ENCODE peak calls at places on chromosome 9, in six cellular contexts. One of them, this sample, is unnamed.

GRCh38 chr9:81053298-81054025 is 635.9 kb downstream of the TLE1 start:
- DNase-seq in T-helper 17 cell: no peak
- DNase-seq in CD4-positive, alpha-beta T cell: no peak
- DNase-seq in EL: no peak
- DNase-seq in activated CD4-positive, alpha-beta T cell treated with anti-CD3 and anti-CD28 coated beads, Interleukin-2, amount 50 U/mL, for 1 hour: no peak
- DNase-seq in AG09309: no peak
- DNase-seq in this sample: no peak

GRCh38 chr9:135907006-135907434 is 326 bp downstream of the CAMSAP1 start:
- DNase-seq in T-helper 17 cell: no peak
- DNase-seq in CD4-positive, alpha-beta T cell: no peak
- DNase-seq in activated CD4-positive, alpha-beta T cell treated with anti-CD3 and anti-CD28 coated beads, Interleukin-2, amount 50 U/mL, for 1 hour: no peak
- DNase-seq in AG09309: no peak
- DNase-seq in EL: peak; percentile 35
- DNase-seq in this sample: no peak

GRCh38 chr9:103037508-103038477 is 42.7 kb downstream of the CYLC2 start:
- DNase-seq in CD4-positive, alpha-beta T cell: no peak
- DNase-seq in T-helper 17 cell: no peak
- DNase-seq in AG09309: no peak
- DNase-seq in EL: no peak
- DNase-seq in activated CD4-positive, alpha-beta T cell treated with anti-CD3 and anti-CD28 coated beads, Interleukin-2, amount 50 U/mL, for 1 hour: no peak
- DNase-seq in this sample: no peak

GRCh38 chr9:35829764-35830096 is 702 bp downstream of the TMEM8B start:
- DNase-seq in AG09309: no peak
- DNase-seq in activated CD4-positive, alpha-beta T cell treated with anti-CD3 and anti-CD28 coated beads, Interleukin-2, amount 50 U/mL, for 1 hour: no peak
- DNase-seq in EL: no peak
- DNase-seq in T-helper 17 cell: no peak
- DNase-seq in CD4-positive, alpha-beta T cell: no peak
- DNase-seq in this sample: no peak

GRCh38 chr9:98357921-98358535 is 102.6 kb upstream of the TBC1D2 start:
- DNase-seq in EL: peak; percentile 70
- DNase-seq in activated CD4-positive, alpha-beta T cell treated with anti-CD3 and anti-CD28 coated beads, Interleukin-2, amount 50 U/mL, for 1 hour: no peak
- DNase-seq in CD4-positive, alpha-beta T cell: no peak
- DNase-seq in AG09309: peak; percentile 13
- DNase-seq in T-helper 17 cell: no peak
- DNase-seq in this sample: no peak

GRCh38 chr9:137453643-137454081 is 5.5 kb downstream of the NSMF start:
- DNase-seq in EL: peak; percentile 64
- DNase-seq in activated CD4-positive, alpha-beta T cell treated with anti-CD3 and anti-CD28 coated beads, Interleukin-2, amount 50 U/mL, for 1 hour: peak; percentile 65
- DNase-seq in CD4-positive, alpha-beta T cell: peak; percentile 65
- DNase-seq in T-helper 17 cell: peak; percentile 48
- DNase-seq in AG09309: no peak
- DNase-seq in this sample: peak; percentile 54

GRCh38 chr9:19493174-19493811 is 84.5 kb downstream of the ACER2 start:
- DNase-seq in EL: peak; percentile 59
- DNase-seq in T-helper 17 cell: peak; percentile 21
- DNase-seq in activated CD4-positive, alpha-beta T cell treated with anti-CD3 and anti-CD28 coated beads, Interleukin-2, amount 50 U/mL, for 1 hour: peak; percentile 34
- DNase-seq in AG09309: peak; percentile 54
- DNase-seq in CD4-positive, alpha-beta T cell: peak; percentile 11
- DNase-seq in this sample: peak; percentile 32

GRCh38 chr9:90805006-90805993 is 3.7 kb downstream of the SYK start:
- DNase-seq in EL: no peak
- DNase-seq in CD4-positive, alpha-beta T cell: no peak
- DNase-seq in T-helper 17 cell: no peak
- DNase-seq in activated CD4-positive, alpha-beta T cell treated with anti-CD3 and anti-CD28 coated beads, Interleukin-2, amount 50 U/mL, for 1 hour: no peak
- DNase-seq in AG09309: no peak
- DNase-seq in this sample: no peak

GRCh38 chr9:126860757-126861466 is 473 bp downstream of the ZBTB34 start:
- DNase-seq in AG09309: no peak
- DNase-seq in T-helper 17 cell: no peak
- DNase-seq in activated CD4-positive, alpha-beta T cell treated with anti-CD3 and anti-CD28 coated beads, Interleukin-2, amount 50 U/mL, for 1 hour: peak; percentile 12
- DNase-seq in CD4-positive, alpha-beta T cell: peak; percentile 3
- DNase-seq in EL: peak; percentile 33
- DNase-seq in this sample: no peak

GRCh38 chr9:125683486-125683885 is 23.5 kb downstream of the MAPKAP1 start:
- DNase-seq in AG09309: peak; percentile 27
- DNase-seq in EL: peak; percentile 80
- DNase-seq in activated CD4-positive, alpha-beta T cell treated with anti-CD3 and anti-CD28 coated beads, Interleukin-2, amount 50 U/mL, for 1 hour: no peak
- DNase-seq in T-helper 17 cell: no peak
- DNase-seq in CD4-positive, alpha-beta T cell: no peak
- DNase-seq in this sample: no peak